ENCODE peak calls at places on chromosomes 4 and X, in four cellular contexts. One of them, this sample, is unnamed.

GRCh38 chr4:108013332-108013731 is 23.6 kb downstream of the HADH start:
- DNase-seq in activated T-cell treated with anti-CD3 and anti-CD28 coated beads for 48 hours: no peak
- DNase-seq in activated CD8-positive, alpha-beta memory T cell treated with anti-CD3 and anti-CD28 coated beads for 48 hours: no peak
- DNase-seq in SIG-M5: no peak
- DNase-seq in this sample: no peak

GRCh38 chrX:140447150-140447549 is 57.7 kb downstream of the SOX3 start:
- DNase-seq in activated T-cell treated with anti-CD3 and anti-CD28 coated beads for 48 hours: no peak
- DNase-seq in activated CD8-positive, alpha-beta memory T cell treated with anti-CD3 and anti-CD28 coated beads for 48 hours: no peak
- DNase-seq in SIG-M5: no peak
- DNase-seq in this sample: no peak

GRCh38 chr4:167222098-167222497 is 12.2 kb downstream of the SPOCK3 start:
- DNase-seq in activated T-cell treated with anti-CD3 and anti-CD28 coated beads for 48 hours: no peak
- DNase-seq in activated CD8-positive, alpha-beta memory T cell treated with anti-CD3 and anti-CD28 coated beads for 48 hours: no peak
- DNase-seq in SIG-M5: peak
- DNase-seq in this sample: peak

GRCh38 chr4:35151816-35152572 is 1092.3 kb downstream of the ARAP2 start:
- DNase-seq in activated T-cell treated with anti-CD3 and anti-CD28 coated beads for 48 hours: no peak
- DNase-seq in activated CD8-positive, alpha-beta memory T cell treated with anti-CD3 and anti-CD28 coated beads for 48 hours: no peak
- DNase-seq in SIG-M5: no peak
- DNase-seq in this sample: no peak

GRCh38 chr4:148225639-148226038 is 216.6 kb downstream of the NR3C2 start:
- DNase-seq in activated T-cell treated with anti-CD3 and anti-CD28 coated beads for 48 hours: no peak
- DNase-seq in activated CD8-positive, alpha-beta memory T cell treated with anti-CD3 and anti-CD28 coated beads for 48 hours: no peak
- DNase-seq in SIG-M5: no peak
- DNase-seq in this sample: no peak

GRCh38 chrX:11461181-11462001 is 168.2 kb downstream of the AMELX start:
- DNase-seq in activated T-cell treated with anti-CD3 and anti-CD28 coated beads for 48 hours: no peak
- DNase-seq in activated CD8-positive, alpha-beta memory T cell treated with anti-CD3 and anti-CD28 coated beads for 48 hours: no peak
- DNase-seq in SIG-M5: no peak
- DNase-seq in this sample: no peak

GRCh38 chr4:105951198-105951597 is 55.9 kb downstream of the NPNT start:
- DNase-seq in activated T-cell treated with anti-CD3 and anti-CD28 coated beads for 48 hours: no peak
- DNase-seq in activated CD8-positive, alpha-beta memory T cell treated with anti-CD3 and anti-CD28 coated beads for 48 hours: no peak
- DNase-seq in SIG-M5: no peak
- DNase-seq in this sample: no peak

GRCh38 chrX:123230798-123231197 is 46.7 kb downstream of the GRIA3 start:
- DNase-seq in activated T-cell treated with anti-CD3 and anti-CD28 coated beads for 48 hours: no peak
- DNase-seq in activated CD8-positive, alpha-beta memory T cell treated with anti-CD3 and anti-CD28 coated beads for 48 hours: no peak
- DNase-seq in SIG-M5: no peak
- DNase-seq in this sample: no peak

GRCh38 chr4:141543176-141543575 is 93.2 kb upstream of the IL15 start:
- DNase-seq in activated T-cell treated with anti-CD3 and anti-CD28 coated beads for 48 hours: no peak
- DNase-seq in activated CD8-positive, alpha-beta memory T cell treated with anti-CD3 and anti-CD28 coated beads for 48 hours: no peak
- DNase-seq in SIG-M5: no peak
- DNase-seq in this sample: no peak

GRCh38 chrX:49198540-49199314 is 1.3 kb downstream of the SYP start:
- DNase-seq in activated T-cell treated with anti-CD3 and anti-CD28 coated beads for 48 hours: no peak
- DNase-seq in activated CD8-positive, alpha-beta memory T cell treated with anti-CD3 and anti-CD28 coated beads for 48 hours: no peak
- DNase-seq in SIG-M5: no peak
- DNase-seq in this sample: no peak

GRCh38 chr4:169160825-169161224 is 109.9 kb downstream of the SH3RF1 start:
- DNase-seq in activated T-cell treated with anti-CD3 and anti-CD28 coated beads for 48 hours: no peak
- DNase-seq in activated CD8-positive, alpha-beta memory T cell treated with anti-CD3 and anti-CD28 coated beads for 48 hours: no peak
- DNase-seq in SIG-M5: no peak
- DNase-seq in this sample: peak

GRCh38 chr4:183326853-183327252 is 4.6 kb upstream of the CLDN24 start:
- DNase-seq in activated T-cell treated with anti-CD3 and anti-CD28 coated beads for 48 hours: no peak
- DNase-seq in activated CD8-positive, alpha-beta memory T cell treated with anti-CD3 and anti-CD28 coated beads for 48 hours: no peak
- DNase-seq in SIG-M5: no peak
- DNase-seq in this sample: no peak

GRCh38 chrX:11953615-11954014 is 184.7 kb upstream of the FRMPD4 start:
- DNase-seq in activated T-cell treated with anti-CD3 and anti-CD28 coated beads for 48 hours: no peak
- DNase-seq in activated CD8-positive, alpha-beta memory T cell treated with anti-CD3 and anti-CD28 coated beads for 48 hours: no peak
- DNase-seq in SIG-M5: no peak
- DNase-seq in this sample: no peak

GRCh38 chrX:44705817-44706551 is 137.8 kb upstream of the DUSP21 start:
- DNase-seq in activated T-cell treated with anti-CD3 and anti-CD28 coated beads for 48 hours: no peak
- DNase-seq in activated CD8-positive, alpha-beta memory T cell treated with anti-CD3 and anti-CD28 coated beads for 48 hours: no peak
- DNase-seq in SIG-M5: no peak
- DNase-seq in this sample: no peak

GRCh38 chr4:120694973-120695372 is 227.6 kb downstream of the PRDM5 start:
- DNase-seq in activated T-cell treated with anti-CD3 and anti-CD28 coated beads for 48 hours: no peak
- DNase-seq in activated CD8-positive, alpha-beta memory T cell treated with anti-CD3 and anti-CD28 coated beads for 48 hours: no peak
- DNase-seq in SIG-M5: no peak
- DNase-seq in this sample: no peak

GRCh38 chr4:53582194-53582593 is 9.1 kb downstream of the LNX1 start:
- DNase-seq in activated T-cell treated with anti-CD3 and anti-CD28 coated beads for 48 hours: no peak
- DNase-seq in activated CD8-positive, alpha-beta memory T cell treated with anti-CD3 and anti-CD28 coated beads for 48 hours: no peak
- DNase-seq in SIG-M5: no peak
- DNase-seq in this sample: no peak

GRCh38 chr4:31088600-31089230 is 368.5 kb downstream of the PCDH7 start:
- DNase-seq in activated T-cell treated with anti-CD3 and anti-CD28 coated beads for 48 hours: no peak
- DNase-seq in activated CD8-positive, alpha-beta memory T cell treated with anti-CD3 and anti-CD28 coated beads for 48 hours: no peak
- DNase-seq in SIG-M5: no peak
- DNase-seq in this sample: no peak

GRCh38 chr4:186472948-186473347 is 82.4 kb downstream of the MTNR1A start:
- DNase-seq in activated T-cell treated with anti-CD3 and anti-CD28 coated beads for 48 hours: no peak
- DNase-seq in activated CD8-positive, alpha-beta memory T cell treated with anti-CD3 and anti-CD28 coated beads for 48 hours: no peak
- DNase-seq in SIG-M5: no peak
- DNase-seq in this sample: peak

GRCh38 chrX:68658530-68658929 is 11.1 kb downstream of the STARD8 start:
- DNase-seq in activated T-cell treated with anti-CD3 and anti-CD28 coated beads for 48 hours: no peak
- DNase-seq in activated CD8-positive, alpha-beta memory T cell treated with anti-CD3 and anti-CD28 coated beads for 48 hours: no peak
- DNase-seq in SIG-M5: no peak
- DNase-seq in this sample: no peak

GRCh38 chrX:118182050-118182449 is 65.4 kb upstream of the KLHL13 start:
- DNase-seq in activated T-cell treated with anti-CD3 and anti-CD28 coated beads for 48 hours: no peak
- DNase-seq in activated CD8-positive, alpha-beta memory T cell treated with anti-CD3 and anti-CD28 coated beads for 48 hours: no peak
- DNase-seq in SIG-M5: no peak
- DNase-seq in this sample: peak

GRCh38 chrX:38260231-38260630 is 39.6 kb upstream of the SRPX start:
- DNase-seq in activated T-cell treated with anti-CD3 and anti-CD28 coated beads for 48 hours: no peak
- DNase-seq in activated CD8-positive, alpha-beta memory T cell treated with anti-CD3 and anti-CD28 coated beads for 48 hours: no peak
- DNase-seq in SIG-M5: no peak
- DNase-seq in this sample: no peak

GRCh38 chrX:29545878-29546277 is 669.5 kb upstream of the MAGEB2 start:
- DNase-seq in activated T-cell treated with anti-CD3 and anti-CD28 coated beads for 48 hours: no peak
- DNase-seq in activated CD8-positive, alpha-beta memory T cell treated with anti-CD3 and anti-CD28 coated beads for 48 hours: no peak
- DNase-seq in SIG-M5: no peak
- DNase-seq in this sample: no peak

GRCh38 chr4:159267023-159267939 is 164.4 kb downstream of the RAPGEF2 start:
- DNase-seq in activated T-cell treated with anti-CD3 and anti-CD28 coated beads for 48 hours: no peak
- DNase-seq in activated CD8-positive, alpha-beta memory T cell treated with anti-CD3 and anti-CD28 coated beads for 48 hours: no peak
- DNase-seq in SIG-M5: no peak
- DNase-seq in this sample: peak

GRCh38 chrX:131634900-131635299 is 91.0 kb downstream of the OR13H1 start:
- DNase-seq in activated T-cell treated with anti-CD3 and anti-CD28 coated beads for 48 hours: no peak
- DNase-seq in activated CD8-positive, alpha-beta memory T cell treated with anti-CD3 and anti-CD28 coated beads for 48 hours: no peak
- DNase-seq in SIG-M5: no peak
- DNase-seq in this sample: no peak

GRCh38 chr4:132101526-132101925 is 1047.6 kb upstream of the PCDH10 start:
- DNase-seq in activated T-cell treated with anti-CD3 and anti-CD28 coated beads for 48 hours: no peak
- DNase-seq in activated CD8-positive, alpha-beta memory T cell treated with anti-CD3 and anti-CD28 coated beads for 48 hours: no peak
- DNase-seq in SIG-M5: no peak
- DNase-seq in this sample: no peak

GRCh38 chr4:148118628-148119027 is 323.6 kb downstream of the NR3C2 start:
- DNase-seq in activated T-cell treated with anti-CD3 and anti-CD28 coated beads for 48 hours: no peak
- DNase-seq in activated CD8-positive, alpha-beta memory T cell treated with anti-CD3 and anti-CD28 coated beads for 48 hours: no peak
- DNase-seq in SIG-M5: no peak
- DNase-seq in this sample: no peak

GRCh38 chr4:25075129-25075528 is 44.4 kb upstream of the LGI2 start:
- DNase-seq in activated T-cell treated with anti-CD3 and anti-CD28 coated beads for 48 hours: no peak
- DNase-seq in activated CD8-positive, alpha-beta memory T cell treated with anti-CD3 and anti-CD28 coated beads for 48 hours: no peak
- DNase-seq in SIG-M5: no peak
- DNase-seq in this sample: no peak

GRCh38 chr4:184475096-184475461 is 729 bp upstream of the IRF2 start:
- DNase-seq in activated T-cell treated with anti-CD3 and anti-CD28 coated beads for 48 hours: peak
- DNase-seq in activated CD8-positive, alpha-beta memory T cell treated with anti-CD3 and anti-CD28 coated beads for 48 hours: no peak
- DNase-seq in SIG-M5: no peak
- DNase-seq in this sample: no peak

GRCh38 chrX:13265549-13266132 is 54.2 kb downstream of the ATXN3L start:
- DNase-seq in activated T-cell treated with anti-CD3 and anti-CD28 coated beads for 48 hours: no peak
- DNase-seq in activated CD8-positive, alpha-beta memory T cell treated with anti-CD3 and anti-CD28 coated beads for 48 hours: no peak
- DNase-seq in SIG-M5: no peak
- DNase-seq in this sample: no peak

GRCh38 chrX:129472116-129472515 is 51.2 kb downstream of the SMARCA1 start:
- DNase-seq in activated T-cell treated with anti-CD3 and anti-CD28 coated beads for 48 hours: no peak
- DNase-seq in activated CD8-positive, alpha-beta memory T cell treated with anti-CD3 and anti-CD28 coated beads for 48 hours: no peak
- DNase-seq in SIG-M5: no peak
- DNase-seq in this sample: no peak

GRCh38 chrX:16114640-16115039 is 8.7 kb upstream of the GRPR start:
- DNase-seq in activated T-cell treated with anti-CD3 and anti-CD28 coated beads for 48 hours: no peak
- DNase-seq in activated CD8-positive, alpha-beta memory T cell treated with anti-CD3 and anti-CD28 coated beads for 48 hours: no peak
- DNase-seq in SIG-M5: no peak
- DNase-seq in this sample: no peak

GRCh38 chrX:132489256-132490085 is 633 bp upstream of the MBNL3 start:
- DNase-seq in activated T-cell treated with anti-CD3 and anti-CD28 coated beads for 48 hours: peak
- DNase-seq in activated CD8-positive, alpha-beta memory T cell treated with anti-CD3 and anti-CD28 coated beads for 48 hours: peak
- DNase-seq in SIG-M5: no peak
- DNase-seq in this sample: no peak

GRCh38 chr4:176988226-176988625 is 195.5 kb upstream of the VEGFC start:
- DNase-seq in activated T-cell treated with anti-CD3 and anti-CD28 coated beads for 48 hours: no peak
- DNase-seq in activated CD8-positive, alpha-beta memory T cell treated with anti-CD3 and anti-CD28 coated beads for 48 hours: no peak
- DNase-seq in SIG-M5: no peak
- DNase-seq in this sample: no peak

GRCh38 chr4:172998527-172999469 is 169.8 kb upstream of the GALNT7 start:
- DNase-seq in activated T-cell treated with anti-CD3 and anti-CD28 coated beads for 48 hours: no peak
- DNase-seq in activated CD8-positive, alpha-beta memory T cell treated with anti-CD3 and anti-CD28 coated beads for 48 hours: no peak
- DNase-seq in SIG-M5: no peak
- DNase-seq in this sample: no peak